ENCODE peak calls at places on chromosome 18, in six cellular contexts. P is spleen, A is suprapubic skin, D is stomach, Y is upper lobe of left lung, G is breast epithelium. O is an unnamed sample.

GRCh38 chr18:53441761-53442414 is 782.6 kb downstream of the MBD2 start:
- DNase-seq in Y (no peak), G (no peak), P (no peak), A (no peak), D (no peak), O (no peak)

GRCh38 chr18:63785031-63785430 is 9.8 kb downstream of the SERPINB7 start:
- DNase-seq in G (no peak), A (no peak), P (no peak), D (no peak), Y (no peak), O (no peak)

GRCh38 chr18:6412933-6413472 is 1.7 kb downstream of the L3MBTL4 start:
- DNase-seq in D (no peak), G (no peak), P (no peak), Y (no peak), A (no peak), O (no peak)

GRCh38 chr18:23135679-23136325 is 517 bp downstream of the CABLES1 start:
- DNase-seq in G (peak), P (peak), A (no peak), Y (peak), D (peak), O (peak)

GRCh38 chr18:79405781-79406575 is 10.2 kb downstream of the NFATC1 start:
- DNase-seq in A (no peak), G (no peak), P (peak), D (peak), Y (peak), O (peak)

GRCh38 chr18:77106331-77106730 is 26.3 kb downstream of the MBP start:
- DNase-seq in D (no peak), G (no peak), Y (no peak), P (no peak), A (no peak), O (no peak)

GRCh38 chr18:75226301-75226955 is 15.8 kb downstream of the TSHZ1 start:
- DNase-seq in P (peak), Y (no peak), D (no peak), G (no peak), A (no peak), O (no peak)

GRCh38 chr18:6755107-6755506 is 25.6 kb downstream of the ARHGAP28 start:
- DNase-seq in D (no peak), G (no peak), A (no peak), Y (no peak), P (no peak), O (no peak)

GRCh38 chr18:78955066-78955465 is 24.6 kb upstream of the SALL3 start:
- DNase-seq in A (peak), Y (no peak), G (no peak), P (no peak), D (no peak), O (no peak)

GRCh38 chr18:45521777-45522176 is 93.5 kb upstream of the SLC14A2 start:
- DNase-seq in Y (no peak), P (no peak), G (no peak), D (no peak), A (no peak), O (no peak)

GRCh38 chr18:47175283-47175894 is 775 bp downstream of the IER3IP1 start:
- DNase-seq in A (no peak), P (no peak), Y (peak), G (no peak), D (no peak), O (no peak)

GRCh38 chr18:36628435-36629094 is 200.2 kb downstream of the TPGS2 start:
- DNase-seq in G (no peak), D (no peak), A (no peak), Y (no peak), P (no peak), O (no peak)

GRCh38 chr18:6751207-6751606 is 21.7 kb downstream of the ARHGAP28 start:
- DNase-seq in Y (no peak), D (no peak), G (no peak), P (no peak), A (no peak), O (no peak)

GRCh38 chr18:55695091-55695490 is 107.1 kb upstream of the TCF4 start:
- DNase-seq in G (no peak), A (no peak), D (no peak), Y (no peak), P (no peak), O (no peak)

GRCh38 chr18:8823530-8823929 is 118.2 kb downstream of the MTCL1 start:
- DNase-seq in A (no peak), P (no peak), D (no peak), G (no peak), Y (no peak), O (no peak)

GRCh38 chr18:51133580-51134160 is 63.8 kb downstream of the MEX3C start:
- DNase-seq in Y (peak), P (no peak), A (no peak), D (no peak), G (no peak), O (no peak)

GRCh38 chr18:35282353-35282752 is 7.7 kb downstream of the ZSCAN30 start:
- DNase-seq in A (no peak), G (no peak), P (no peak), D (no peak), Y (no peak), O (no peak)

GRCh38 chr18:11309172-11309571 is 159.8 kb upstream of the PIEZO2 start:
- DNase-seq in D (no peak), P (no peak), Y (no peak), A (no peak), G (no peak), O (no peak)

GRCh38 chr18:3595282-3596273 is 145.6 kb downstream of the TGIF1 start:
- DNase-seq in G (no peak), P (no peak), A (no peak), Y (no peak), D (peak), O (no peak)

GRCh38 chr18:3594760-3595241 is 144.8 kb downstream of the TGIF1 start:
- DNase-seq in P (no peak), G (no peak), A (no peak), D (peak), Y (no peak), O (no peak)

GRCh38 chr18:3593904-3594759 is 144.2 kb downstream of the TGIF1 start:
- DNase-seq in A (peak), P (peak), Y (no peak), D (peak), G (peak), O (peak)

GRCh38 chr18:3597159-3597977 is 147.4 kb downstream of the TGIF1 start:
- DNase-seq in Y (no peak), P (no peak), A (no peak), G (no peak), D (no peak), O (no peak)

DNA sequence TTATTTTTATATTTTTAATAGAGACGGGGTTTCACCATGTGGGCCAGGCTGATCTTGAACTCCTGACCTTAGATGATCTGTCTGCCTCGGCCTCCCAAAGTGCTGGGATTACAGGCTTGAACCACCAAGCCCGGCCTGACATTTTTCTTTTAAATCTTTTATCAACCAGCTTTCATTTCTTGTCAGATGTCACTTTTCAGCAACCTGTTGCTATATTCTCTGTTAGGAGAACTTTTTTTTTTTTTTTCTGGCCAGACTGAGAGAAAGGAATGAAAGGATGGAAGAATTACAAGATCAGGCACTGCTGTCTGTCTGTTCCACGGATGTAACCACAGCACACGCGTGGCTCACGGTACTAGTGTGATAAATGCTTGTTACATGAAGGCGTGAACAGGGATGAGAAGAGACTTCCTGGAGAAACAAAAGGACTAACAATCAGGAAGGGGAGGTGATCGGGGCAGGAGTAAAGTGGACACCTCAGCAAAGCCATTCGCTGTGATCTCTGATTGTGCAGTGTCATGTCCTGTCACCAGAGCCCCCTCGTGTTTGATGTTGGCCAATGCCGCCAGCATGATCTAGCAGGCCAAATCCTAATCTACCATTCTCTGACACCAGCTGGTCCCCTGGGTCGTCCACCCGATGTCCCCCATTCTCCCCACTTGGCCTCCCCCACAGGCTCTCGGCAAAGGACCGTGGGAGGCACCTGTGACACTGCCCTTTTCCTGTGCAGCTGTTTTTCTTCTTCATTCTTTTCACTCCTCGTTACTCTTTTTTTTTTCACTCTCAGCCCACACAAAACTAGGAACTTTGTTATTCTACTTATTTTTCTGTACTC is 146.6 kb downstream of the TGIF1 start:
- DNase-seq in P (peak), D (peak), G (no peak), Y (no peak), A (no peak), O (peak)
- TF ChIP-seq POLR2AphosphoS5 in P (peak), D (no peak), G (peak), Y (peak), A (no peak), O (no peak)

DNA sequence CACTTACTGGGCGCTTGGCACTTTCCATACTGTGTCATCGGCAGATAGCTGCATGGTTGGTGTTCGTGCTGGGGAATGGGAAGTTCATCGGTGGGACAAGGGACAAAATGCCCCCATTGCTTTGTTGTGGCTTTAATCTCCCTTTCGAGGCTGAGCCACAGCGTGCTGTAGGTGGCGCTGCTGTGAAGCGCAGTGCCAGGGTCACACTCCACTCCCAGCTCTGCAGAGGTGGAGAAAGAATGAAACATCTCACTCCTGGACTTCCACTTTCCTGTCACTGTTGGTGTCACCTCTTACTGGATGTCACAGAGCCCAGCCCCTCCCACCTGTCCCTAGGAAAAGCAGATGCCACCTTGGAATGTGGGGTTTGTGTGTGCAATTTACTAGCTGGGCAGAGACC is 8.7 kb downstream of the TYMS start:
- DNase-seq in Y (no peak), P (no peak), D (no peak), A (no peak), G (no peak), O (no peak)
- TF ChIP-seq POLR2A in Y (no peak), P (no peak), D (no peak), A (no peak), G (no peak), O (no peak)

GRCh38 chr18:68679531-68679930 is 35.4 kb downstream of the TMX3 start:
- DNase-seq in P (no peak), Y (no peak), G (no peak), A (no peak), D (no peak), O (no peak)
- TF ChIP-seq POLR2AphosphoS5 in P (no peak), Y (no peak), G (no peak), A (no peak), D (no peak), O (no peak)

DNA sequence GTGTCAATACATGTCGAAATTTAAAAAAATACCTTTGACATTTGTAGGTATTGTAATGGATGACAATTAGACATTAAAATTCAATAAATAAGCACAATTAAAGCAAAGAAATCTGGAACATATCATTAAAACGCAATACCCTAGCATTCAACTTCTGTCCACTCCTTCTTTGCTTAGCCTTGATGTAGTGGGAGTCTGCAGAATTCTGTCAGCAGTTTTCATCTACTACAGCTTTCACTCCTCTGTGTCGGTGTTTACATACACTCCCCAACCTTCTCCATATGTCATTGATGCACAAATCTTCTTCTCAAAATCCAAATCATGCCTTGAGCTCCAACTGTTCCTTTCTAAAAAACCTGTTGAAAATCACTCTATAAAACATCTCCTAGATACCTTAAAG is 1380.6 kb downstream of the DSC3 start:
- DNase-seq in G (no peak), A (no peak), D (no peak), Y (no peak), P (no peak), O (no peak)
- TF ChIP-seq POLR2A in G (no peak), A (no peak), D (no peak), Y (no peak), P (no peak), O (no peak)

DNA sequence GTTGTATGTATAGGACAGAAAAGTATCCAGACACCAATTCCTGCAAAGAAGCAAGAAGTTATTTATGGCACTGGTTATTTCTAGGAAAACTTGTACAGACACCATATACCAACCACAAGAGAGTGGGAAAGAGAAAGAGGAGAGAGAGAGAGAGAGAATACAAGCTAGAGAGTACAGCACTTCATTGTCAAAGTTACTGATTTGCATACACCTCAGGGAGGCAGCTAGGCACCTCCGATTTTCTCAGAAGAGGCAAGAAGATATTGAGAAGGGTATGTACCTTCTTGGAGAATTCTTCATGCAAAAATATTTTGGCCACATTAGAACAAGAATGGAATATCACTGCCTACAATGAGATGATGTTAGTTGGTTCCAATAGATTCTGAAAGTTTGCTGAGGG is 333.9 kb upstream of the PIK3C3 start:
- DNase-seq in P (no peak), G (no peak), Y (no peak), A (no peak), D (no peak), O (no peak)
- TF ChIP-seq POLR2AphosphoS5 in P (no peak), G (no peak), Y (no peak), A (no peak), D (no peak), O (no peak)

GRCh38 chr18:59899298-59900221 is at the start of gene PMAIP1:
- DNase-seq in D (peak), Y (peak), A (peak), G (peak), P (peak), O (peak)
- TF ChIP-seq POLR2A in D (peak), Y (peak), A (peak), G (peak), P (peak), O (peak)

GRCh38 chr18:72572896-72573295 is 28.8 kb upstream of the CBLN2 start:
- DNase-seq in Y (no peak), G (no peak), D (no peak), P (no peak), A (no peak), O (no peak)
- TF ChIP-seq POLR2AphosphoS5 in Y (no peak), G (no peak), D (no peak), P (no peak), A (no peak), O (no peak)

DNA sequence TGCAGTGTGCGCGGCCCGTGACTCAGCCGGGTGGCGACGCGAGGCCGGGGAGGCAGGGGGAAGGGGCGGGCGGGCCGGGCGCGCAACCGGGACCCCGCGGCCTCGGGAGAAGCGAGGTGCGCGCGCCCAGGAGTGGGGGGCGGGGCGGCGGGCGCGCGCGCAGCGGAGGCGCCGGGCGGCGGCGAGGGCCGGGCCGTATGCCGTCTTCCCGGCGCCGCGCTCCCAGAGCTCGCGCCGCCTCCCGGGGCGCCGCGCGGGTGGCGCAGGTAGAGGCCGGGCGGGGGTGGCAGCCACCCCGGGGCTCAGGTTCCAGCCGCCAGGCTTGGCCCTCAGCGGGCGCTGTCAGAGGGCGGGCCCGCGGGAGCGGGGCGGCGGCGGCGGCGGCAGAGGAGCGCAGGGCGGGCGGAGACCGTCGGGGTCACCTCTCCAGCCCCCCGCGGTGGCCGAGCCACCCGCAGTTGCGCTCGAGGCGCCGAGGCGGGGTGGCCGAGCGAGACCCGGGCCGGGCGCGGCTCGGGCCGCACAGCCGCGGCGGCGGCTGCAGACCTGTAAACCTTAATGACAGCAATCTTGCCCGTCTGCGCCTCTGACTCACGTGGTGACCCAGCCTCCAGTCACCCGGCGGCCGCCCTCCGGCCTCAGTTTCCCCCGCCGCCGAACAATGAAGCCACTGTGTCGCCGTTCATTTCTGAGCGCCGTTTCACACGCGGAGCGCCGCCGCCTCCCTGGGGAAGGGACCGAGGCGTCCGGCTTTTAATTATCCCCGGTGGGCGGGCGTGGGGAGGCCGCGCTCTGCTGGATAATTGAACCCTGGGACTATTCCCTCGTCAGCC is 25.3 kb upstream of the SMAD7 start:
- DNase-seq in Y (peak), A (no peak), G (peak), D (peak), P (peak), O (peak)
- TF ChIP-seq POLR2A in Y (peak), A (peak), G (no peak), D (no peak), P (no peak), O (no peak)